ENCODE peak calls at places on chromosome 16, in ten cellular contexts. Y is T follicular helper cell, V is testis, U is A549, G is heart left ventricle, D is cardiac muscle cell, M is AG09319, K is EH, X is LNCaP clone FGC, L is OCI-LY7. B is an unnamed sample.

GRCh38 chr16:69321080-69321479 is 9.3 kb downstream of the PDF start:
- DNase-seq in L (no peak), U (no peak), D (no peak), G (peak), K (no peak), V (no peak), X (no peak), Y (no peak), M (no peak), B (no peak)

GRCh38 chr16:72927199-72928088 is 120.5 kb downstream of the ZFHX3 start:
- DNase-seq in X (no peak), M (peak), K (peak), L (no peak), V (no peak), D (peak), Y (no peak), G (no peak), U (peak), B (no peak)

GRCh38 chr16:27748868-27749546 is 199.1 kb downstream of the KATNIP start:
- DNase-seq in L (peak), X (peak), D (peak), U (peak), V (peak), Y (peak), K (peak), M (peak), G (no peak), B (peak)

GRCh38 chr16:48126801-48127644 is 28.8 kb downstream of the ABCC12 start:
- DNase-seq in D (peak), X (peak), L (no peak), Y (no peak), M (peak), K (peak), V (no peak), U (peak), G (no peak), B (peak)

GRCh38 chr16:56506941-56507340 is 12.9 kb downstream of the BBS2 start:
- DNase-seq in V (no peak), L (no peak), Y (no peak), D (peak), X (no peak), U (no peak), K (peak), M (peak), G (no peak), B (no peak)

GRCh38 chr16:14527411-14528044 is 102.5 kb downstream of the PARN start:
- DNase-seq in U (peak), K (peak), M (peak), D (peak), Y (no peak), X (no peak), L (no peak), G (no peak), V (peak), B (no peak)

GRCh38 chr16:86986136-86986535 is 331.1 kb downstream of the C16orf95 start:
- DNase-seq in V (no peak), Y (no peak), K (no peak), D (no peak), X (no peak), U (no peak), G (no peak), M (no peak), L (no peak), B (no peak)

GRCh38 chr16:22813223-22813945 is 578 bp upstream of the HS3ST2 start:
- DNase-seq in G (peak), U (no peak), V (peak), X (no peak), Y (no peak), M (no peak), K (peak), D (peak), L (no peak), B (no peak)

GRCh38 chr16:31569360-31569717 is 41.6 kb downstream of the AHSP start:
- DNase-seq in V (peak), K (no peak), M (no peak), U (no peak), X (no peak), Y (no peak), G (no peak), D (no peak), L (no peak), B (no peak)

GRCh38 chr16:64152010-64152767 is 969.7 kb downstream of the CDH11 start:
- DNase-seq in V (no peak), L (no peak), U (no peak), M (peak), G (no peak), X (no peak), Y (no peak), D (no peak), K (peak), B (no peak)

GRCh38 chr16:24135624-24136296 is 120.4 kb upstream of the CACNG3 start:
- DNase-seq in U (no peak), K (no peak), D (no peak), V (no peak), G (no peak), M (no peak), L (no peak), Y (no peak), X (no peak), B (no peak)

GRCh38 chr16:1048442-1049112 is 24.0 kb upstream of the SSTR5 start:
- DNase-seq in M (no peak), G (peak), L (no peak), X (no peak), K (peak), U (peak), V (peak), Y (no peak), D (peak), B (no peak)

GRCh38 chr16:10871157-10871991 is 5.6 kb upstream of the CIITA start:
- DNase-seq in G (peak), D (peak), L (peak), M (peak), X (no peak), V (no peak), Y (no peak), U (no peak), K (peak), B (peak)

GRCh38 chr16:86387461-86388440 is 122.6 kb upstream of the FOXF1 start:
- DNase-seq in L (no peak), V (no peak), G (no peak), K (peak), M (peak), Y (no peak), D (peak), U (peak), X (no peak), B (peak)

GRCh38 chr16:16991711-16992110 is 479.0 kb downstream of the XYLT1 start:
- DNase-seq in U (no peak), L (no peak), D (no peak), K (no peak), Y (no peak), G (no peak), V (no peak), X (no peak), M (no peak), B (no peak)

GRCh38 chr16:16120044-16120381 is 103.3 kb downstream of the ABCC6 start:
- DNase-seq in K (no peak), G (no peak), L (no peak), X (no peak), Y (no peak), D (no peak), U (no peak), V (no peak), M (no peak), B (no peak)

GRCh38 chr16:85360323-85361277 is 248.3 kb upstream of the CIBAR2 start:
- DNase-seq in V (no peak), U (no peak), G (no peak), X (no peak), Y (no peak), M (no peak), K (no peak), D (no peak), L (peak), B (no peak)

GRCh38 chr16:30757316-30757715 is 4.5 kb downstream of the CFAP119 start:
- DNase-seq in V (peak), L (no peak), K (no peak), Y (no peak), M (no peak), U (no peak), D (no peak), G (no peak), X (no peak), B (no peak)

GRCh38 chr16:27822529-27823437 is 240.7 kb downstream of the GSG1L start:
- DNase-seq in D (no peak), X (peak), M (no peak), G (no peak), V (no peak), K (no peak), U (no peak), L (no peak), Y (no peak), B (no peak)

GRCh38 chr16:85491798-85492616 is 121.1 kb upstream of the GSE1 start:
- DNase-seq in V (peak), Y (no peak), L (no peak), M (no peak), D (no peak), U (no peak), G (peak), X (peak), K (peak), B (no peak)

GRCh38 chr16:76226011-76226410 is 51.2 kb upstream of the CNTNAP4 start:
- DNase-seq in X (no peak), M (no peak), G (no peak), V (no peak), D (no peak), U (no peak), K (no peak), Y (no peak), L (no peak), B (no peak)

GRCh38 chr16:87556941-87557459 is 45.3 kb upstream of the JPH3 start:
- DNase-seq in X (no peak), M (no peak), D (peak), K (no peak), G (peak), L (no peak), Y (no peak), V (no peak), U (no peak), B (no peak)

GRCh38 chr16:58661199-58661830 is 23.3 kb downstream of the SLC38A7 start:
- DNase-seq in M (peak), G (peak), Y (no peak), X (peak), K (peak), U (peak), V (peak), L (peak), D (peak), B (peak)

GRCh38 chr16:87375426-87376135 is 8.0 kb downstream of the FBXO31 start:
- DNase-seq in U (no peak), X (no peak), V (no peak), K (peak), Y (no peak), D (no peak), L (no peak), G (no peak), M (no peak), B (no peak)

GRCh38 chr16:56355221-56355620 is 70.1 kb downstream of the AMFR start:
- DNase-seq in U (no peak), K (no peak), X (no peak), D (no peak), G (peak), Y (no peak), V (no peak), L (no peak), M (no peak), B (no peak)